ENCODE peak calls at places on chromosomes 5 and 9, in four cellular contexts. E is H1, T is IMR-90, L is H9. W is an unnamed sample.

GRCh38 chr9:72473474-72474241 is 47.8 kb upstream of the TMC1 start:
- DNase-seq in E (no peak), L (no peak), T (peak), W (no peak)

GRCh38 chr9:35675732-35676392 is 2.1 kb downstream of the CA9 start:
- DNase-seq in E (peak), L (peak), T (no peak), W (peak)

GRCh38 chr9:125296843-125297372 is 35.3 kb downstream of the GAPVD1 start:
- DNase-seq in L (no peak), E (no peak), T (no peak), W (peak)

GRCh38 chr9:137252555-137253506 is 1.7 kb downstream of the STPG3 start:
- DNase-seq in T (no peak), L (peak), E (no peak), W (no peak)

GRCh38 chr5:172766287-172767104 is 4.5 kb downstream of the DUSP1 start:
- DNase-seq in T (peak), E (no peak), L (no peak), W (peak)

GRCh38 chr5:52453176-52453575 is 334.5 kb upstream of the ITGA1 start:
- DNase-seq in L (no peak), T (no peak), E (no peak), W (no peak)

GRCh38 chr9:84849049-84849448 is 179.5 kb downstream of the NTRK2 start:
- DNase-seq in E (no peak), T (no peak), L (no peak), W (no peak)

GRCh38 chr9:109001275-109001676 is 12.0 kb downstream of the CTNNAL1 start:
- DNase-seq in L (no peak), E (no peak), T (peak), W (no peak)

GRCh38 chr5:106258591-106259125 is 1412.1 kb downstream of the EFNA5 start:
- DNase-seq in T (peak), E (no peak), L (no peak), W (peak)

GRCh38 chr5:136000147-136000546 is 28.6 kb upstream of the TGFBI start:
- DNase-seq in E (no peak), T (no peak), L (no peak), W (no peak)

GRCh38 chr5:135997936-135998335 is 30.9 kb upstream of the TGFBI start:
- DNase-seq in T (no peak), L (peak), E (peak), W (peak)

GRCh38 chr5:135998889-135999288 is 29.9 kb upstream of the TGFBI start:
- DNase-seq in T (no peak), L (no peak), E (no peak), W (no peak)

GRCh38 chr5:136000937-136001336 is 27.9 kb upstream of the TGFBI start:
- DNase-seq in T (no peak), E (no peak), L (no peak), W (no peak)

DNA sequence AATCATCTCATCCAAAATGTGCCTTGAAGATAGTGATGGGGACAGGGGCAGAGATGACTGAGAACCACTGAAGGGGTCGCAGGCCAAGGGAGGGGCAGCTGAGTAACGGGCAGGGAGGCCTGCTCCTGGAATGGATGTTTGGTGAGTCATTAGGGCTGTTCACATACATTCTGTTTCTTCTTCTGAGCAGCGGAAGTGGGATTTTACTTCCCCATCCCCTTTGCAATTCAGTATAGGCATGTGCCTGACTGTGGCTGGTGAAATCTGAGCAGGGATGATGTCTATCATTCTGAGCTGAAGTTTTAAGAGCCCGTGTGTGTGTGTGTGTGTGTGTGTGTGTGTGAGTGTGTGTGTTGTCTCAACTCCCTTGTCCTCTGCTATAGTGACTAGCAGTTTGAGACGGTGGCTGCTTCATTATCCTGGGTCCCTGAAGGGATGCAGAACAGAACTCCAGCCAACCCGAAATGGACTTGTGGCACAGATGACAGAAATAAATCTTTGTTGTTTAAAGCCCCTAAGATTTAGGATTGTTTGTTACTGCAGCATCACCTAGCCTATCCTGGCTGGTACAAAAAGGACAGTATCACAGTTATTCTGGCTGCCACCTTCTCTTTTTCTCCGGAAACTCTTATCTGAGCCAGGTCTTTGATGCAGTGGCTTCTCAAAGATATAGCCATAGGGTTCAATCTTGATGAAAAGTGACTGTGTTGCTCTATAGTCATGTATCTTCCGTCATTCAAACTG is 29.2 kb upstream of the TGFBI start:
- DNase-seq in T (peak), E (no peak), L (no peak), W (peak)
- H4K5ac ChIP-seq in T (peak), E (no peak), L (no peak), W (no peak)

DNA sequence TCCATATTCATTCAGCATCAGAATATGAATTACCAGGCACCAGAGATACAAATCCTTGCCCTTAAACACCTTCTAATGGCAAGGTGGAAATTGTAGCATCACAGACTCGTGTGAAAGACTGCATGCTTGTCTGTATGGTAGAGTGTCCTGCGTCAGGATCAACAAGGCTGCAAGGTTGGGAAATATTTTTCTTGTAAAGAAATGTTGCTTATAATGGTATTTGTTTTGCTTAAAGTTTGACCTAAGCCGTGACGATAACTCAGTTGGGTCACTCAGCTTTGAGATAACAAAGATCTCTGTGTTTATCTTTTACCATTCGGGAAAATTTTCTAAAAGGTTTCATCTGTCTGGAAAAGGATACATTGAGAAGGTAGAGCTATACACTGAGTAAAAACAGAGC is 87.6 kb downstream of the BASP1 start:
- DNase-seq in T (peak), E (no peak), L (no peak), W (no peak)
- H2BK5ac ChIP-seq in T (peak), E (no peak), L (no peak), W (no peak)

DNA sequence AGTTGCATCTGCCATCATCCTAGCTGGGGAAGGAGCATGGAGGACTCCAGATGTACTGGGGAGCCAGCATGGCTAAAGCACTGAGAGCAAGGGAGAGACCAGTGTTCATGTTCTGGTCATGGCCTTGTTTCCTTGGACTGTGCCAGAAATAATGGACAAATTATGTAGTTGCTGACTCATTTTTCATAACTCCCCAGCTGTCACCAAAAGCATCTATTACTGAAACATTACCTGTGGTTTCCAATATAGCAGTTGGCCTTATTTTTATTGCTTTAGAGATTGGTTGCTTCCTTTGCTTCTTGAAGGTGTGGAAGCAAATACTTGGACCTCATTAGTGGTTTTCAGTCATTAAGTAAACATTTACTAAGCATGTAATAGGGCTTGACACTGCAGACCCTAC is 11.3 kb downstream of the RALGPS1 start:
- DNase-seq in E (no peak), T (no peak), L (no peak), W (no peak)
- H2AK5ac ChIP-seq in E (no peak), T (no peak), L (no peak), W (no peak)

DNA sequence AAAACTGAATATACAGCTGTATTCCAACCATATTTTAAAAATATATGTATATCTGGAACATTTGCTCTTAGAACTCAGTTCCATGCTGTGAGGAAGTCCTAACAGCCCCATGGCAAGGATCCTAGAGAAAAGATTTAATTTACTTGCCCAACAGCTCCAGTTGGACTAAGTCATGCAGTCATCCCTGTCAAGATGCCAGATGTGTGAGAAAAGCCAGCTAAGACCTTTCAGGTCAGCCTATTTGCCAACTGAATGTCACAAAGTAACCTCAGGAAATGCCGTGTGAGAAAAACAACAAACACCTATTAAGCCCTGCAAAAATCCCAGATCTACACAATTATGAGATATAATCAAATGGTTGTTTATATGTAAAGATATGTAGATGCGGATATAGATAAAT is 416.3 kb downstream of the NR2F1-AS1 start:
- DNase-seq in E (no peak), L (no peak), T (peak), W (peak)
- H4K5ac ChIP-seq in E (no peak), L (no peak), T (no peak), W (no peak)

W was measured in mesendoderm.